ENCODE peak calls at places on chromosome 22, in seven cellular contexts. R is mesendoderm, K is neuronal stem cell, V is IMR-90, B is mesenchymal stem cell, U is H1, A is trophoblast cell. P is an unnamed sample.

GRCh38 chr22:47616396-47617020 is 854.1 kb downstream of the TBC1D22A start:
- DNase-seq in R (no peak), K (no peak), V (no peak), B (no peak), U (no peak), A (no peak), P (peak)

GRCh38 chr22:44884968-44885805 is 124.6 kb downstream of the PHF21B start:
- DNase-seq in R (peak), K (no peak), V (no peak), B (no peak), U (no peak), A (no peak), P (no peak)

GRCh38 chr22:40410272-40410671 is 39.9 kb downstream of the SGSM3 start:
- DNase-seq in R (peak), K (no peak), V (no peak), B (no peak), U (no peak), A (peak), P (no peak)

GRCh38 chr22:31137721-31138120 is 2.6 kb downstream of the PLA2G3 start:
- DNase-seq in R (no peak), K (no peak), V (no peak), B (no peak), U (no peak), A (no peak), P (no peak)

GRCh38 chr22:19386248-19386647 is 45.3 kb downstream of the HIRA start:
- DNase-seq in R (no peak), K (no peak), V (no peak), B (no peak), U (no peak), A (no peak), P (no peak)

GRCh38 chr22:30286813-30287625 is 2.3 kb downstream of the CASTOR1 start:
- DNase-seq in R (peak), K (peak), V (peak), B (peak), U (peak), A (peak), P (peak)

GRCh38 chr22:38017272-38017920 is 33.0 kb upstream of the SOX10 start:
- DNase-seq in R (no peak), K (no peak), V (peak), B (no peak), U (no peak), A (no peak), P (no peak)

GRCh38 chr22:37431811-37432707 is 4.8 kb upstream of the ELFN2 start:
- DNase-seq in R (no peak), K (no peak), V (peak), B (peak), U (no peak), A (no peak), P (no peak)

GRCh38 chr22:19673660-19674059 is 40.6 kb upstream of the SEPTIN5 start:
- DNase-seq in R (no peak), K (no peak), V (no peak), B (no peak), U (no peak), A (no peak), P (no peak)

DNA sequence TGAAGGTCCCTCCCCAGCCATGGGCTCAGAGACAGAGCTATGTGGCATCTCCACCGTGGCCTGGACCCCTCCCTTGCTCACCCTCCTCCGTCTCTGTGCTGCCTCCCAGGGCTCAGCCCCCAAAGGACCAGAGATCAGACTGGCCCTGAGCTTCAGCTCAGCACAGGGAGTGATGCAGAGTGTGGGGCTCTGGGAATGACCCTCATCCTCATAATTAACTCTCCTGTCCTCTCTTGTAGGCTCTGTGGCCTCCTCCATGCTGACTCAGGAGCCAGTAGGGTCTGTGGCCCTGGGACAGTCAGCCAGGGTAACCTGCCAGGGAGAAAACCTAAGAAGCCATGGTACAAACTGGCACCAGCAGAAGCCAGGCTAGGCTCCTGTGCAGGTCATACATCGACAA is 28.7 kb downstream of the GGTLC2 start:
- DNase-seq in R (no peak), K (no peak), V (no peak), B (no peak), U (no peak), A (no peak), P (no peak)
- H3K23ac ChIP-seq in R (no peak), K (no peak), V (no peak), B (no peak), U (no peak), A (no peak), P (no peak)

DNA sequence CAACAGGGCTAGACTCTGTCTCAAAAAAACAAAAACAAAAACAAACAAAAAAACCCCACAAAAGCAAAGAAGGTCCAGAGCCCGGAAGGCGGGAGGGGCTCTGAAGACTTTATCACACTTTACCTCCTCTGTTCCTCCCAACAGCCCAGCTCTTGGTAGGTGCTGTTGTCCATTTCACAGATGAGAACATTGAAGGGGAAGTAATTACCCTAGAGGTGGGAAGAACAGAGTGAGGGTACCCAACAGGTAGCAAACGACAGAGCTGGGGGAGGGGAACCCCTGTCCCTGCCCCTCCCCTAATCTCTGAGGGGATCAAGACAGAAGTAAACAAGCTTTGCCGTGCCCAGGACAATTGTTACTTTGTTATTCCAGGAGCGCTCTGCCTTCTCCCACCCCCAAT is 1.0 kb upstream of the BIK start:
- DNase-seq in R (no peak), K (no peak), V (no peak), B (no peak), U (no peak), A (no peak), P (no peak)
- H3K4me2 ChIP-seq in R (no peak), K (no peak), V (no peak), B (no peak), U (peak), A (no peak), P (peak)

DNA sequence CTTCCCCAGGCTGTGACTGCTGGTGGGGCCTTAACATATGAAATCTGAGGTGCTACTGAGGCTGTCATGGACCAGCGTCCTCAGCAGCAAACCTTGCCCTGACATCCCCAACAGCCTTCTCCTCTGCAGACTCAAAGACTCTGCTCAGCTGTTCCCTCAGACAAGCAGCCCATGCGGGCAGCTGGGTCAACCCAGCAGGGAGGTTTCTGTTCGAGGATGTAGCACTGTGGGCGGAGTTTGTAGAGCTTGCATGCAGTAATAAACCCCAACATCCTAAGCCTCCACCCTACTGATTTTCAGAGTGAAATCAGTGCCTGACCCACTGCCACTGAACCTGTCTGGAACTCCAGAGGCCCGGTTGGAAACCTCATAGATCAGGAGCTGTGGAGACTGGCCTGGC is 88.8 kb upstream of the XKR3 start:
- DNase-seq in R (no peak), K (no peak), V (no peak), B (no peak), U (no peak), A (no peak), P (no peak)
- H3K23ac ChIP-seq in R (no peak), K (peak), V (no peak), B (no peak), U (no peak), A (no peak), P (no peak)

DNA sequence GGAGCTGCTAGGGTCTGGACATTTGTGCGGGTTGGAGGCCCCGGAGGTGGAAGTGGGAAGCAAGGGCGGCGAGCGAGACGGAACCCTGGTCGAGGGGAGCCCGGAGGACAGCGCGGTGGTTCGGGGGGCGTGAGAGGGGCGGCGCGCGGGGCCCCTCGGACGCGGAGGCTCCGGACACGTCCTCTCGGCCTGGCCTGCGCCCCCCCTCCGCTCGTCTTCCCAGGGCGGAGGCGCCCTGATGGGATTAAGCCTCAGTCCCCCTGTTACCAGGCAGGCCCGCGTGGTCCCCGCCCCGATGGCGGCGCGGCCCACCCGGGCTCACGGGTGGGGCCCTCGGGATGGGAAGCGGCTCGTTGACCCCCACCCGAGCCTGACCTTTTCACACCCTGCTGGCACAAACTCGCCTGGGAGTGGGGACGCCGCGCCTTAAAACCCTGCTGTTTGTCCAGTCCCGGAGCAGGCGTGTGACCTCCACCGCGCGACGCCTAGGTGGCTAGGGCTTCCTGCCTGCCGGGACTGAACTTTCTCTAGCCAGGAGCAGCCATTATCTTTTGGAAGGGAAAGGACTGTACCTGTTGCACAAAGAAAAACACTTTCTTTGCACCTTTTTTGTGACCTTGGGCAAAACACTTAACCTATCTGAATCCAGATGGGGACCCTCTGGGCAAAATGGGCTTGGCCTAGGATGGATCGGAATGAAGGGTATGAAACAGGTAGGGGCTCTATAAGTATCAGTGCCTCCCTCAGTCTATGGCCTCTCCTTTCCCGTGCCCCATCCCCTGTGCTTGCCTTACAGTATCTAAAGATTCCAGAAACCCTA is 988 bp downstream of the KIAA1671 start:
- DNase-seq in R (no peak), K (no peak), V (no peak), B (peak), U (peak), A (no peak), P (no peak)
- H3K4me2 ChIP-seq in R (peak), K (peak), V (no peak), B (peak), U (peak), A (peak), P (peak)

GRCh38 chr22:26972281-26972680 is 314.9 kb downstream of the MIAT start:
- DNase-seq in R (no peak), K (no peak), V (no peak), B (peak), U (no peak), A (no peak), P (no peak)
- H3K23ac ChIP-seq in R (no peak), K (no peak), V (no peak), B (no peak), U (no peak), A (no peak), P (no peak)

GRCh38 chr22:35785181-35785923 is 67.7 kb downstream of the APOL5 start:
- DNase-seq in R (no peak), K (no peak), V (no peak), B (peak), U (no peak), A (no peak), P (no peak)
- H3K4me2 ChIP-seq in R (no peak), K (no peak), V (no peak), B (no peak), U (no peak), A (no peak), P (no peak)

P was measured in H9.